ENCODE peak calls at places on chromosomes 11 and 22, in four cellular contexts. W, C, K and R are unnamed samples.

GRCh38 chr11:66462911-66463310 is 3.8 kb upstream of the PELI3 start:
- DNase-seq in W (no peak), K (no peak), C (no peak), R (no peak)

GRCh38 chr11:17554487-17554886 is 7.4 kb downstream of the OTOG start:
- DNase-seq in W (no peak), K (no peak), C (no peak), R (no peak)

GRCh38 chr11:117058761-117059233 is 39.4 kb downstream of the SIK3 start:
- DNase-seq in W (no peak), K (no peak), C (peak), R (no peak)

GRCh38 chr22:38208549-38209097 is 6.8 kb downstream of the MAFF start:
- DNase-seq in W (no peak), C (no peak), K (no peak), R (no peak)

GRCh38 chr11:66297610-66298009 is 5.9 kb downstream of the TMEM151A start:
- DNase-seq in K (no peak), C (no peak), W (no peak), R (no peak)

GRCh38 chr22:39313258-39314001 is 6.0 kb downstream of the RPL3 start:
- DNase-seq in C (no peak), K (no peak), W (no peak), R (no peak)

GRCh38 chr11:36300651-36301050 is 4.6 kb downstream of the PRR5L start:
- DNase-seq in K (no peak), C (no peak), W (no peak), R (no peak)

GRCh38 chr11:113926273-113927183 is 21.9 kb downstream of the HTR3B start:
- DNase-seq in W (no peak), K (no peak), C (no peak), R (no peak)

GRCh38 chr22:27101288-27101687 is 443.9 kb downstream of the MIAT start:
- DNase-seq in K (no peak), W (no peak), C (no peak), R (no peak)

GRCh38 chr11:73998846-73999575 is 9.9 kb downstream of the UCP3 start:
- DNase-seq in W (no peak), C (no peak), K (no peak), R (no peak)